ENCODE peak calls at places on chromosomes 3 and 15, in five cellular contexts. One of them, this sample, is unnamed.
A peak's percentile ranks its signal among the peaks of the same experiment; 100 is the strongest.

GRCh38 chr15:48427479-48427878 is 96.2 kb downstream of the DUT start:
- DNase-seq in SK-N-SH: no peak
- DNase-seq in PC-3: no peak
- DNase-seq in hepatocyte: no peak
- DNase-seq in neural progenitor cell: no peak
- DNase-seq in this sample: no peak

GRCh38 chr3:171056528-171056927 is 30.0 kb upstream of the SLC2A2 start:
- DNase-seq in SK-N-SH: no peak
- DNase-seq in PC-3: peak; percentile 72
- DNase-seq in hepatocyte: no peak
- DNase-seq in neural progenitor cell: no peak
- DNase-seq in this sample: no peak

GRCh38 chr15:78909791-78910228 is 35.0 kb downstream of the CTSH start:
- DNase-seq in SK-N-SH: peak; percentile 72
- DNase-seq in PC-3: peak; percentile 73
- DNase-seq in hepatocyte: peak; percentile 77
- DNase-seq in neural progenitor cell: peak; percentile 81
- DNase-seq in this sample: peak; percentile 17

GRCh38 chr15:40104865-40105516 is 3.7 kb downstream of the BMF start:
- DNase-seq in SK-N-SH: peak; percentile 85
- DNase-seq in PC-3: peak; percentile 94
- DNase-seq in hepatocyte: peak; percentile 95
- DNase-seq in neural progenitor cell: peak; percentile 94
- DNase-seq in this sample: peak; percentile 76

GRCh38 chr15:68379058-68379758 is 52.8 kb downstream of the ITGA11 start:
- DNase-seq in SK-N-SH: no peak
- DNase-seq in PC-3: no peak
- DNase-seq in hepatocyte: no peak
- DNase-seq in neural progenitor cell: no peak
- DNase-seq in this sample: no peak

GRCh38 chr3:74465652-74466415 is 148.6 kb downstream of the CNTN3 start:
- DNase-seq in SK-N-SH: no peak
- DNase-seq in PC-3: no peak
- DNase-seq in hepatocyte: no peak
- DNase-seq in neural progenitor cell: no peak
- DNase-seq in this sample: no peak

GRCh38 chr3:121661376-121661775 is 673 bp upstream of the HCLS1 start:
- DNase-seq in SK-N-SH: no peak
- DNase-seq in PC-3: no peak
- DNase-seq in hepatocyte: no peak
- DNase-seq in neural progenitor cell: no peak
- DNase-seq in this sample: peak; percentile 94

GRCh38 chr3:49734752-49735151 is 11.0 kb upstream of the GMPPB start:
- DNase-seq in SK-N-SH: no peak
- DNase-seq in PC-3: no peak
- DNase-seq in hepatocyte: no peak
- DNase-seq in neural progenitor cell: no peak
- DNase-seq in this sample: no peak

GRCh38 chr15:79084308-79084968 is 6.1 kb downstream of the RASGRF1 start:
- DNase-seq in SK-N-SH: peak; percentile 42
- DNase-seq in PC-3: no peak
- DNase-seq in hepatocyte: no peak
- DNase-seq in neural progenitor cell: no peak
- DNase-seq in this sample: no peak

GRCh38 chr15:63362873-63363272 is 18.8 kb downstream of the CA12 start:
- DNase-seq in SK-N-SH: no peak
- DNase-seq in PC-3: no peak
- DNase-seq in hepatocyte: no peak
- DNase-seq in neural progenitor cell: no peak
- DNase-seq in this sample: no peak

GRCh38 chr15:78082106-78082742 is 4.7 kb upstream of the TBC1D2B start:
- DNase-seq in SK-N-SH: no peak
- DNase-seq in PC-3: no peak
- DNase-seq in hepatocyte: no peak
- DNase-seq in neural progenitor cell: no peak
- DNase-seq in this sample: no peak

GRCh38 chr3:28859897-28860296 is 421.0 kb upstream of the RBMS3 start:
- DNase-seq in SK-N-SH: no peak
- DNase-seq in PC-3: no peak
- DNase-seq in hepatocyte: no peak
- DNase-seq in neural progenitor cell: no peak
- DNase-seq in this sample: no peak

GRCh38 chr3:53493997-53494791 is at the start of gene CACNA1D:
- DNase-seq in SK-N-SH: peak; percentile 89
- DNase-seq in PC-3: no peak
- DNase-seq in hepatocyte: peak; percentile 87
- DNase-seq in neural progenitor cell: peak; percentile 74
- DNase-seq in this sample: peak; percentile 61

GRCh38 chr15:76127880-76128279 is 68.1 kb downstream of the TMEM266 start:
- DNase-seq in SK-N-SH: no peak
- DNase-seq in PC-3: no peak
- DNase-seq in hepatocyte: no peak
- DNase-seq in neural progenitor cell: no peak
- DNase-seq in this sample: peak; percentile 30

GRCh38 chr3:11272913-11273574 is 847 bp downstream of the ATG7 start:
- DNase-seq in SK-N-SH: no peak
- DNase-seq in PC-3: peak; percentile 51
- DNase-seq in hepatocyte: no peak
- DNase-seq in neural progenitor cell: no peak
- DNase-seq in this sample: no peak

GRCh38 chr3:162134571-162134970 is 638.0 kb downstream of the OTOL1 start:
- DNase-seq in SK-N-SH: no peak
- DNase-seq in PC-3: no peak
- DNase-seq in hepatocyte: no peak
- DNase-seq in neural progenitor cell: no peak
- DNase-seq in this sample: peak; percentile 58

GRCh38 chr3:150545419-150546225 is 674 bp downstream of the SERP1 start:
- DNase-seq in SK-N-SH: no peak
- DNase-seq in PC-3: peak; percentile 38
- DNase-seq in hepatocyte: peak; percentile 27
- DNase-seq in neural progenitor cell: peak; percentile 11
- DNase-seq in this sample: peak; percentile 45

GRCh38 chr15:69829974-69830373 is 267.7 kb downstream of the TLE3 start:
- DNase-seq in SK-N-SH: no peak
- DNase-seq in PC-3: no peak
- DNase-seq in hepatocyte: no peak
- DNase-seq in neural progenitor cell: no peak
- DNase-seq in this sample: no peak

GRCh38 chr3:127306361-127307112 is 18.7 kb upstream of the PRR20G start:
- DNase-seq in SK-N-SH: no peak
- DNase-seq in PC-3: no peak
- DNase-seq in hepatocyte: no peak
- DNase-seq in neural progenitor cell: no peak
- DNase-seq in this sample: no peak

GRCh38 chr3:64266065-64266874 is 41.0 kb upstream of the PRICKLE2 start:
- DNase-seq in SK-N-SH: no peak
- DNase-seq in PC-3: peak; percentile 56
- DNase-seq in hepatocyte: peak; percentile 68
- DNase-seq in neural progenitor cell: no peak
- DNase-seq in this sample: no peak

GRCh38 chr15:56683925-56684324 is 49.4 kb downstream of the ZNF280D start:
- DNase-seq in SK-N-SH: no peak
- DNase-seq in PC-3: no peak
- DNase-seq in hepatocyte: no peak
- DNase-seq in neural progenitor cell: peak; percentile 15
- DNase-seq in this sample: no peak

GRCh38 chr3:87311309-87311708 is 34.9 kb upstream of the POU1F1 start:
- DNase-seq in SK-N-SH: no peak
- DNase-seq in PC-3: peak; percentile 90
- DNase-seq in hepatocyte: no peak
- DNase-seq in neural progenitor cell: no peak
- DNase-seq in this sample: no peak

GRCh38 chr3:32847520-32847919 is 29.7 kb downstream of the TRIM71 start:
- DNase-seq in SK-N-SH: no peak
- DNase-seq in PC-3: no peak
- DNase-seq in hepatocyte: no peak
- DNase-seq in neural progenitor cell: no peak
- DNase-seq in this sample: no peak

GRCh38 chr3:32850636-32851035 is 32.8 kb downstream of the TRIM71 start:
- DNase-seq in SK-N-SH: no peak
- DNase-seq in PC-3: no peak
- DNase-seq in hepatocyte: no peak
- DNase-seq in neural progenitor cell: no peak
- DNase-seq in this sample: no peak

GRCh38 chr3:32852146-32852545 is 34.3 kb downstream of the TRIM71 start:
- DNase-seq in SK-N-SH: no peak
- DNase-seq in PC-3: no peak
- DNase-seq in hepatocyte: no peak
- DNase-seq in neural progenitor cell: no peak
- DNase-seq in this sample: no peak

GRCh38 chr3:32848215-32848614 is 30.4 kb downstream of the TRIM71 start:
- DNase-seq in SK-N-SH: no peak
- DNase-seq in PC-3: no peak
- DNase-seq in hepatocyte: peak; percentile 63
- DNase-seq in neural progenitor cell: no peak
- DNase-seq in this sample: no peak

DNA sequence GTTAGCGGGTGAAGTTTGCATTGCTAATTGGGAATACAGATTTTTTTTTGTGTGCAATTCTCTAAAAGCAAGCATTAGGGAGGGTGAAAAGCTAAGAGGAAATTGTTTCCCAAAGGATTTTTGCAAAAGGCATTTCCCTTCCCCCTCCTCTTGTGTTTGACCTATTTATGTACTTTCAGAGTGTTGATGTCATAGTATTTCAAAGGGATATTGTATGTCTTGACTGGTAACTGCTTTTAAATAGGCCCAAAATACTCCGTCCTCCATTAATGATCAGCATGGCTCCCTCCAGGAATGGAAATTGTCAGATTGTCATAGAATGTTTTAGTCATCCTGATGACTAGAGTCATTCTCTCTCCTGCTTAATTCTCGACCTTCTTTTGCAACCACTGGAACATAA is 32.4 kb downstream of the TRIM71 start:
- DNase-seq in SK-N-SH: no peak
- DNase-seq in PC-3: no peak
- DNase-seq in hepatocyte: no peak
- DNase-seq in neural progenitor cell: no peak
- DNase-seq in this sample: no peak
- H4K20me1 ChIP-seq in SK-N-SH: no peaks in the 10 kb centered on the region
- H4K20me1 ChIP-seq in PC-3: no peaks in the 10 kb centered on the region
- H4K20me1 ChIP-seq in hepatocyte: no peaks in the 10 kb centered on the region
- H4K20me1 ChIP-seq in neural progenitor cell: peaks cover 100% of the 10 kb centered on the region
- H4K20me1 ChIP-seq in this sample: no peaks in the 10 kb centered on the region

GRCh38 chr3:187920871-187921270 is 175.6 kb upstream of the BCL6 start:
- DNase-seq in SK-N-SH: no peak
- DNase-seq in PC-3: no peak
- DNase-seq in hepatocyte: no peak
- DNase-seq in neural progenitor cell: no peak
- DNase-seq in this sample: no peak
- TF ChIP-seq EZH2phosphoT487 in SK-N-SH: no peak
- TF ChIP-seq EZH2phosphoT487 in PC-3: no peak
- TF ChIP-seq EZH2phosphoT487 in hepatocyte: no peak
- TF ChIP-seq EZH2phosphoT487 in neural progenitor cell: no peak
- TF ChIP-seq EZH2phosphoT487 in this sample: no peak

GRCh38 chr3:143648708-143649107 is 199.6 kb downstream of the SLC9A9 start:
- DNase-seq in SK-N-SH: peak; percentile 1
- DNase-seq in PC-3: peak; percentile 33
- DNase-seq in hepatocyte: no peak
- DNase-seq in neural progenitor cell: peak; percentile 40
- DNase-seq in this sample: no peak
- TF ChIP-seq CTCF in SK-N-SH: peak; percentile 57
- TF ChIP-seq CTCF in PC-3: peak; percentile 60
- TF ChIP-seq CTCF in hepatocyte: peak; percentile 19
- TF ChIP-seq CTCF in neural progenitor cell: peak; percentile 68
- TF ChIP-seq CTCF in this sample: peak; percentile 36

GRCh38 chr3:188673509-188674239 is 498.1 kb upstream of the TPRG1 start:
- DNase-seq in SK-N-SH: no peak
- DNase-seq in PC-3: peak; percentile 47
- DNase-seq in hepatocyte: peak; percentile 27
- DNase-seq in neural progenitor cell: no peak
- DNase-seq in this sample: no peak
- H4K20me1 ChIP-seq in SK-N-SH: no peaks in the 10 kb centered on the region
- H4K20me1 ChIP-seq in PC-3: no peaks in the 10 kb centered on the region
- H4K20me1 ChIP-seq in hepatocyte: no peaks in the 10 kb centered on the region
- H4K20me1 ChIP-seq in neural progenitor cell: no peaks in the 10 kb centered on the region
- H4K20me1 ChIP-seq in this sample: no peaks in the 10 kb centered on the region

GRCh38 chr3:40211579-40211978 is 97.9 kb upstream of the EIF1B start:
- DNase-seq in SK-N-SH: no peak
- DNase-seq in PC-3: peak; percentile 56
- DNase-seq in hepatocyte: no peak
- DNase-seq in neural progenitor cell: no peak
- DNase-seq in this sample: no peak

GRCh38 chr3:40206522-40206921 is 103.0 kb upstream of the EIF1B start:
- DNase-seq in SK-N-SH: no peak
- DNase-seq in PC-3: no peak
- DNase-seq in hepatocyte: no peak
- DNase-seq in neural progenitor cell: no peak
- DNase-seq in this sample: no peak

GRCh38 chr3:40213556-40213955 is 96.0 kb upstream of the EIF1B start:
- DNase-seq in SK-N-SH: no peak
- DNase-seq in PC-3: no peak
- DNase-seq in hepatocyte: no peak
- DNase-seq in neural progenitor cell: no peak
- DNase-seq in this sample: no peak

GRCh38 chr3:40208251-40208650 is 101.3 kb upstream of the EIF1B start:
- DNase-seq in SK-N-SH: no peak
- DNase-seq in PC-3: no peak
- DNase-seq in hepatocyte: no peak
- DNase-seq in neural progenitor cell: no peak
- DNase-seq in this sample: no peak

GRCh38 chr3:40207796-40208195 is 101.7 kb upstream of the EIF1B start:
- DNase-seq in SK-N-SH: no peak
- DNase-seq in PC-3: no peak
- DNase-seq in hepatocyte: no peak
- DNase-seq in neural progenitor cell: no peak
- DNase-seq in this sample: no peak
- TF ChIP-seq EZH2phosphoT487 in SK-N-SH: no peak
- TF ChIP-seq EZH2phosphoT487 in PC-3: no peak
- TF ChIP-seq EZH2phosphoT487 in hepatocyte: no peak
- TF ChIP-seq EZH2phosphoT487 in neural progenitor cell: no peak
- TF ChIP-seq EZH2phosphoT487 in this sample: no peak

GRCh38 chr3:52297242-52298146 is 9.9 kb downstream of the GLYCTK start:
- DNase-seq in SK-N-SH: no peak
- DNase-seq in PC-3: no peak
- DNase-seq in hepatocyte: no peak
- DNase-seq in neural progenitor cell: no peak
- DNase-seq in this sample: no peak

GRCh38 chr3:52301042-52301441 is 13.4 kb downstream of the GLYCTK start:
- DNase-seq in SK-N-SH: no peak
- DNase-seq in PC-3: no peak
- DNase-seq in hepatocyte: no peak
- DNase-seq in neural progenitor cell: no peak
- DNase-seq in this sample: no peak

GRCh38 chr3:52299247-52299657 is 11.6 kb downstream of the GLYCTK start:
- DNase-seq in SK-N-SH: no peak
- DNase-seq in PC-3: no peak
- DNase-seq in hepatocyte: no peak
- DNase-seq in neural progenitor cell: peak; percentile 56
- DNase-seq in this sample: no peak

GRCh38 chr3:52298147-52299098 is 10.8 kb downstream of the GLYCTK start:
- DNase-seq in SK-N-SH: peak; percentile 81
- DNase-seq in PC-3: no peak
- DNase-seq in hepatocyte: peak; percentile 79
- DNase-seq in neural progenitor cell: peak; percentile 76
- DNase-seq in this sample: no peak

GRCh38 chr3:52299815-52300611 is 12.4 kb downstream of the GLYCTK start:
- DNase-seq in SK-N-SH: peak; percentile 76
- DNase-seq in PC-3: peak; percentile 23
- DNase-seq in hepatocyte: peak; percentile 84
- DNase-seq in neural progenitor cell: peak; percentile 62
- DNase-seq in this sample: no peak
- TF ChIP-seq CTCF in SK-N-SH: peak; percentile 28
- TF ChIP-seq CTCF in PC-3: peak; percentile 9
- TF ChIP-seq CTCF in hepatocyte: peak; percentile 38
- TF ChIP-seq CTCF in neural progenitor cell: peak; percentile 11
- TF ChIP-seq CTCF in this sample: no peak